ENCODE peak calls at places on chromosomes 4 and X, in seven cellular contexts. C is nephron progenitor cell; P is activated T-helper 1 cell treated with anti-CD3 and anti-CD28 coated beads, Interleukin-2, amount 50 U/mL, for 16 hours; W is left lung; U is activated CD4-positive, alpha-beta T cell treated with anti-CD3 and anti-CD28 coated beads, Interleukin-2, amount 50 U/mL, for 48 hours; Y is NK-92 treated with Interleukin-12 subunit alpha and Interleukin-12 subunit beta, amount 100 ng/mL, for 24 hours; S is smooth muscle cell of the brain vasculature. E is an unnamed sample.

GRCh38 chrX:154368630-154369452 is 5.6 kb downstream of the FLNA start:
- DNase-seq in C (no peak), W (peak; percentile 91), P (peak; percentile 88), S (peak; percentile 61), Y (peak; percentile 92), U (peak; percentile 93), E (peak; percentile 93)

GRCh38 chr4:76902233-76902890 is 4.4 kb upstream of the SOWAHB start:
- DNase-seq in U (no peak), Y (no peak), S (no peak), P (no peak), C (no peak), W (no peak), E (no peak)

GRCh38 chr4:74267998-74268606 is 40.2 kb upstream of the EPGN start:
- DNase-seq in P (no peak), Y (no peak), U (no peak), S (no peak), C (no peak), W (no peak), E (no peak)

GRCh38 chrX:139720136-139720535 is 12.2 kb upstream of the MCF2 start:
- DNase-seq in P (no peak), Y (no peak), U (no peak), S (no peak), W (no peak), C (peak; percentile 1), E (no peak)

GRCh38 chrX:13778916-13779315 is 38.0 kb downstream of the GPM6B start:
- DNase-seq in C (no peak), P (no peak), U (peak; percentile 5), S (no peak), Y (no peak), W (no peak), E (no peak)

GRCh38 chr4:24878256-24879016 is 34.4 kb downstream of the CCDC149 start:
- DNase-seq in P (no peak), U (no peak), C (no peak), Y (no peak), W (no peak), S (no peak), E (no peak)

GRCh38 chr4:158018090-158018808 is 154.6 kb downstream of the GASK1B start:
- DNase-seq in P (no peak), W (no peak), U (no peak), C (no peak), S (no peak), Y (no peak), E (no peak)

GRCh38 chr4:184893836-184894571 is 68.2 kb upstream of the ACSL1 start:
- DNase-seq in C (no peak), S (no peak), W (no peak), U (no peak), P (no peak), Y (no peak), E (no peak)

GRCh38 chrX:119406739-119407138 is 7.6 kb downstream of the SLC25A43 start:
- DNase-seq in C (no peak), Y (no peak), P (no peak), U (no peak), S (no peak), W (no peak), E (no peak)

GRCh38 chr4:40976343-40976742 is 226.6 kb downstream of the NSUN7 start:
- DNase-seq in S (peak; percentile 43), Y (no peak), P (no peak), W (no peak), C (peak; percentile 34), U (no peak), E (no peak)

GRCh38 chrX:122625821-122626220 is 558.3 kb upstream of the GRIA3 start:
- DNase-seq in S (no peak), P (no peak), C (no peak), U (no peak), W (no peak), Y (no peak), E (no peak)

GRCh38 chr4:8343051-8343966 is 73.8 kb downstream of the HTRA3 start:
- DNase-seq in W (no peak), S (no peak), Y (no peak), C (no peak), U (no peak), P (no peak), E (no peak)

GRCh38 chr4:15691346-15692140 is 9.9 kb downstream of the FAM200B start:
- DNase-seq in P (no peak), C (no peak), S (no peak), U (no peak), Y (no peak), W (no peak), E (no peak)

GRCh38 chrX:48573690-48574269 is 504 bp upstream of the RBM3 start:
- DNase-seq in Y (no peak), P (no peak), W (peak; percentile 51), U (peak; percentile 26), S (no peak), C (no peak), E (peak; percentile 14)

GRCh38 chr4:56907009-56907408 is 691 bp upstream of the REST start:
- DNase-seq in U (peak; percentile 25), P (no peak), C (peak; percentile 23), S (no peak), Y (no peak), W (no peak), E (peak; percentile 28)

GRCh38 chr4:4502694-4503311 is 39.0 kb downstream of the STX18 start:
- DNase-seq in Y (no peak), S (no peak), W (no peak), U (peak; percentile 41), C (no peak), P (no peak), E (peak; percentile 33)

GRCh38 chr4:2301806-2302205 is 39.9 kb upstream of the MXD4 start:
- DNase-seq in U (no peak), W (no peak), P (no peak), Y (no peak), C (no peak), S (no peak), E (no peak)

GRCh38 chrX:96480081-96480480 is 204.6 kb upstream of the DIAPH2 start:
- DNase-seq in W (no peak), S (no peak), P (no peak), C (no peak), U (no peak), Y (no peak), E (no peak)

GRCh38 chrX:7242613-7243012 is 94.7 kb upstream of the PUDP start:
- DNase-seq in C (no peak), U (no peak), P (no peak), W (no peak), S (no peak), Y (peak; percentile 1), E (no peak)

GRCh38 chrX:54818221-54818620 is 10.7 kb downstream of the MAGED2 start:
- DNase-seq in P (no peak), W (no peak), Y (no peak), U (no peak), S (no peak), C (no peak), E (no peak)

GRCh38 chr4:41199788-41200187 is 14.6 kb downstream of the APBB2 start:
- DNase-seq in C (no peak), Y (no peak), S (no peak), W (no peak), P (no peak), U (no peak), E (no peak)

GRCh38 chr4:122960298-122960985 is 38.0 kb upstream of the NUDT6 start:
- DNase-seq in P (no peak), W (no peak), C (no peak), Y (no peak), U (no peak), S (no peak), E (no peak)

GRCh38 chr4:122577808-122578781 is 42.8 kb downstream of the IL21 start:
- DNase-seq in U (peak; percentile 82), Y (peak; percentile 23), S (no peak), C (peak; percentile 51), P (peak; percentile 29), W (no peak), E (peak; percentile 71)

GRCh38 chrX:45196701-45197100 is 4.0 kb downstream of the DIPK2B start:
- DNase-seq in S (no peak), C (no peak), P (no peak), W (no peak), Y (no peak), U (no peak), E (no peak)

GRCh38 chrX:150587585-150588503 is 19.4 kb downstream of the MTM1 start:
- DNase-seq in Y (no peak), C (peak; percentile 33), W (no peak), U (peak; percentile 47), S (no peak), P (peak; percentile 10), E (peak; percentile 44)

GRCh38 chr4:14415146-14415545 is 587.1 kb upstream of the CPEB2 start:
- DNase-seq in S (peak; percentile 33), Y (no peak), P (no peak), U (no peak), W (no peak), C (peak; percentile 39), E (no peak)

GRCh38 chrX:6777211-6778002 is 242.5 kb upstream of the VCX3A start:
- DNase-seq in C (no peak), Y (no peak), U (no peak), W (no peak), S (no peak), P (no peak), E (no peak)

GRCh38 chr4:2289311-2289954 is 27.5 kb upstream of the MXD4 start:
- DNase-seq in P (no peak), W (peak; percentile 24), Y (no peak), C (no peak), S (no peak), U (no peak), E (no peak)

GRCh38 chr4:17662694-17663093 is 48.3 kb downstream of the MED28 start:
- DNase-seq in Y (no peak), P (no peak), W (no peak), U (no peak), S (no peak), C (no peak), E (no peak)

GRCh38 chr4:181161669-181162068 is 1081.5 kb upstream of the TENM3 start:
- DNase-seq in Y (no peak), C (no peak), U (no peak), S (no peak), W (no peak), P (no peak), E (no peak)

GRCh38 chrX:105543271-105543670 is 279.1 kb upstream of the NRK start:
- DNase-seq in U (no peak), W (no peak), P (no peak), Y (no peak), C (no peak), S (no peak), E (no peak)

GRCh38 chr4:4914059-4914820 is 54.8 kb downstream of the MSX1 start:
- DNase-seq in U (no peak), P (no peak), S (no peak), C (no peak), W (no peak), Y (no peak), E (no peak)

GRCh38 chr4:76545161-76545884 is 110.3 kb downstream of the SHROOM3 start:
- DNase-seq in W (no peak), U (no peak), C (peak; percentile 32), P (no peak), S (no peak), Y (no peak), E (no peak)

GRCh38 chr4:55258152-55258863 is 87.7 kb upstream of the SRD5A3 start:
- DNase-seq in W (no peak), Y (no peak), S (no peak), C (no peak), P (no peak), U (no peak), E (no peak)